ENCODE peak calls at places on chromosomes 6 and 20, in nine cellular contexts. P, A, W, B, D, H, S, O and I are unnamed samples.

GRCh38 chr6:145863988-145864616 is 49.5 kb upstream of the FBXO30 start:
- DNase-seq in P (no peak), A (no peak), W (no peak), B (no peak), D (no peak), H (no peak), S (no peak), O (no peak), I (no peak)

GRCh38 chr20:55584307-55584706 is 421.0 kb downstream of the CBLN4 start:
- DNase-seq in P (no peak), A (no peak), W (no peak), B (no peak), D (no peak), H (no peak), S (no peak), O (no peak), I (no peak)

GRCh38 chr20:7627734-7628663 is 312.3 kb downstream of the HAO1 start:
- DNase-seq in P (no peak), A (no peak), W (no peak), B (no peak), D (no peak), H (no peak), S (no peak), O (no peak), I (peak; percentile 28)

GRCh38 chr6:34239240-34239825 is 2.7 kb downstream of the HMGA1 start:
- DNase-seq in P (no peak), A (peak; percentile 19), W (no peak), B (no peak), D (no peak), H (no peak), S (no peak), O (no peak), I (no peak)

GRCh38 chr6:105691064-105691463 is 288.2 kb upstream of the PREP start:
- DNase-seq in P (no peak), A (no peak), W (no peak), B (no peak), D (no peak), H (no peak), S (no peak), O (no peak), I (no peak)

GRCh38 chr6:143579703-143580102 is 68.2 kb upstream of the FUCA2 start:
- DNase-seq in P (no peak), A (no peak), W (no peak), B (no peak), D (no peak), H (no peak), S (no peak), O (no peak), I (peak; percentile 55)

GRCh38 chr20:48285656-48286055 is 500.4 kb upstream of the SULF2 start:
- DNase-seq in P (no peak), A (no peak), W (no peak), B (no peak), D (no peak), H (peak; percentile 39), S (no peak), O (no peak), I (no peak)

GRCh38 chr20:56439784-56440291 is 27.8 kb downstream of the CASS4 start:
- DNase-seq in P (no peak), A (no peak), W (no peak), B (no peak), D (no peak), H (no peak), S (no peak), O (no peak), I (peak; percentile 100)

GRCh38 chr6:116218172-116218633 is 35.7 kb downstream of the TSPYL4 start:
- DNase-seq in P (no peak), A (no peak), W (no peak), B (no peak), D (no peak), H (peak; percentile 18), S (no peak), O (no peak), I (no peak)

GRCh38 chr6:121260651-121261102 is 73.6 kb downstream of the TBC1D32 start:
- DNase-seq in P (no peak), A (no peak), W (no peak), B (no peak), D (no peak), H (no peak), S (no peak), O (no peak), I (peak; percentile 38)

GRCh38 chr20:46458891-46459750 is 52.7 kb upstream of the ELMO2 start:
- DNase-seq in P (peak; percentile 67), A (peak; percentile 71), W (no peak), B (no peak), D (no peak), H (peak; percentile 72), S (peak; percentile 34), O (no peak), I (no peak)

GRCh38 chr6:551405-551804 is 105.5 kb downstream of the HUS1B start:
- DNase-seq in P (no peak), A (no peak), W (peak; percentile 19), B (no peak), D (no peak), H (no peak), S (no peak), O (no peak), I (peak; percentile 83)

GRCh38 chr20:11468880-11469279 is 448.8 kb upstream of the BTBD3 start:
- DNase-seq in P (no peak), A (no peak), W (no peak), B (no peak), D (no peak), H (no peak), S (no peak), O (no peak), I (no peak)

GRCh38 chr20:364905-365794 is 15.4 kb upstream of the TRIB3 start:
- DNase-seq in P (no peak), A (no peak), W (no peak), B (no peak), D (no peak), H (no peak), S (no peak), O (no peak), I (peak; percentile 73)

GRCh38 chr20:55394592-55394991 is 610.7 kb downstream of the CBLN4 start:
- DNase-seq in P (no peak), A (no peak), W (no peak), B (no peak), D (no peak), H (no peak), S (no peak), O (no peak), I (no peak)

GRCh38 chr6:152566040-152566875 is 70.9 kb downstream of the SYNE1 start:
- DNase-seq in P (no peak), A (no peak), W (no peak), B (no peak), D (no peak), H (no peak), S (no peak), O (no peak), I (no peak)

GRCh38 chr6:166584813-166585429 is 1.6 kb downstream of the RAMACL start:
- DNase-seq in P (no peak), A (no peak), W (no peak), B (no peak), D (no peak), H (no peak), S (no peak), O (no peak), I (no peak)

GRCh38 chr6:47603995-47604394 is 94.4 kb upstream of the ADGRF4 start:
- DNase-seq in P (no peak), A (peak; percentile 31), W (no peak), B (no peak), D (no peak), H (no peak), S (no peak), O (no peak), I (no peak)

GRCh38 chr6:68108243-68108835 is 526.7 kb upstream of the ADGRB3 start:
- DNase-seq in P (no peak), A (no peak), W (no peak), B (no peak), D (no peak), H (no peak), S (no peak), O (no peak), I (no peak)

GRCh38 chr6:71585472-71585871 is 296.9 kb downstream of the OGFRL1 start:
- DNase-seq in P (no peak), A (no peak), W (no peak), B (no peak), D (no peak), H (no peak), S (no peak), O (no peak), I (no peak)

GRCh38 chr6:142152731-142153130 is 5.7 kb downstream of the VTA1 start:
- DNase-seq in P (no peak), A (no peak), W (no peak), B (no peak), D (no peak), H (no peak), S (no peak), O (no peak), I (peak; percentile 11)

GRCh38 chr6:26211963-26212362 is 124.7 kb downstream of the HFE start:
- DNase-seq in P (no peak), A (no peak), W (no peak), B (no peak), D (no peak), H (no peak), S (no peak), O (no peak), I (no peak)

GRCh38 chr6:9064156-9064555 is 628.8 kb upstream of the SLC35B3 start:
- DNase-seq in P (peak; percentile 5), A (no peak), W (no peak), B (no peak), D (no peak), H (no peak), S (no peak), O (no peak), I (no peak)

GRCh38 chr6:158793432-158793831 is 25.7 kb downstream of the EZR start:
- DNase-seq in P (no peak), A (no peak), W (no peak), B (no peak), D (no peak), H (no peak), S (no peak), O (no peak), I (peak; percentile 69)

GRCh38 chr6:140571139-140571538 is 1196.7 kb upstream of the CITED2 start:
- DNase-seq in P (no peak), A (no peak), W (no peak), B (no peak), D (no peak), H (no peak), S (no peak), O (no peak), I (no peak)

GRCh38 chr6:149268768-149269167 is 48.7 kb upstream of the TAB2 start:
- DNase-seq in P (no peak), A (no peak), W (no peak), B (no peak), D (no peak), H (no peak), S (no peak), O (no peak), I (no peak)

GRCh38 chr6:35590622-35591066 is 77.9 kb upstream of the TULP1 start:
- DNase-seq in P (no peak), A (no peak), W (no peak), B (no peak), D (no peak), H (no peak), S (peak; percentile 42), O (no peak), I (no peak)

GRCh38 chr6:14903176-14904088 is 342.4 kb upstream of the JARID2 start:
- DNase-seq in P (no peak), A (no peak), W (no peak), B (no peak), D (no peak), H (no peak), S (no peak), O (no peak), I (no peak)

GRCh38 chr20:29298759-29299613 is 1958.5 kb upstream of the DEFB115 start:
- DNase-seq in P (no peak), A (no peak), W (no peak), B (no peak), D (no peak), H (no peak), S (no peak), O (no peak), I (no peak)

GRCh38 chr20:34448517-34448916 is 67.7 kb upstream of the DYNLRB1 start:
- DNase-seq in P (no peak), A (no peak), W (no peak), B (no peak), D (no peak), H (no peak), S (no peak), O (no peak), I (no peak)

GRCh38 chr20:21583486-21584168 is 69.8 kb upstream of the NKX2-2 start:
- DNase-seq in P (peak; percentile 71), A (no peak), W (no peak), B (peak; percentile 96), D (no peak), H (no peak), S (no peak), O (no peak), I (no peak)